ENCODE peak calls at places on chromosomes 4 and X, in seven cellular contexts. One of them, this sample, is unnamed.

GRCh38 chr4:48665555-48666186 is 114.4 kb downstream of the FRYL start:
- DNase-seq in vagina: no peak
- DNase-seq in stimulated activated CD4-positive, alpha-beta T cell treated with anti-CD3 and anti-CD28 coated beads, Interleukin-15, amount 100 ng/mL, for 1 hour: no peak
- DNase-seq in A673: no peak
- DNase-seq in fibroblast of mammary gland: peak
- DNase-seq in activated CD4-positive, alpha-beta T cell treated with anti-CD3 and anti-CD28 coated beads for 24 hours: no peak
- DNase-seq in sciatic nerve: no peak
- DNase-seq in this sample: no peak

GRCh38 chr4:189940178-189941004 is at the start of gene FRG1:
- DNase-seq in vagina: peak
- DNase-seq in stimulated activated CD4-positive, alpha-beta T cell treated with anti-CD3 and anti-CD28 coated beads, Interleukin-15, amount 100 ng/mL, for 1 hour: peak
- DNase-seq in A673: peak
- DNase-seq in fibroblast of mammary gland: peak
- DNase-seq in activated CD4-positive, alpha-beta T cell treated with anti-CD3 and anti-CD28 coated beads for 24 hours: peak
- DNase-seq in sciatic nerve: peak
- DNase-seq in this sample: peak

GRCh38 chrX:99078301-99078700 is 1331.8 kb downstream of the PCDH19 start:
- DNase-seq in vagina: no peak
- DNase-seq in stimulated activated CD4-positive, alpha-beta T cell treated with anti-CD3 and anti-CD28 coated beads, Interleukin-15, amount 100 ng/mL, for 1 hour: no peak
- DNase-seq in A673: no peak
- DNase-seq in fibroblast of mammary gland: peak
- DNase-seq in activated CD4-positive, alpha-beta T cell treated with anti-CD3 and anti-CD28 coated beads for 24 hours: no peak
- DNase-seq in sciatic nerve: no peak
- DNase-seq in this sample: no peak

GRCh38 chrX:17020828-17021821 is 74.7 kb downstream of the REPS2 start:
- DNase-seq in vagina: no peak
- DNase-seq in stimulated activated CD4-positive, alpha-beta T cell treated with anti-CD3 and anti-CD28 coated beads, Interleukin-15, amount 100 ng/mL, for 1 hour: no peak
- DNase-seq in A673: no peak
- DNase-seq in fibroblast of mammary gland: peak
- DNase-seq in activated CD4-positive, alpha-beta T cell treated with anti-CD3 and anti-CD28 coated beads for 24 hours: no peak
- DNase-seq in sciatic nerve: no peak
- DNase-seq in this sample: no peak

GRCh38 chr4:80610845-80611244 is 275.3 kb downstream of the CFAP299 start:
- DNase-seq in vagina: no peak
- DNase-seq in stimulated activated CD4-positive, alpha-beta T cell treated with anti-CD3 and anti-CD28 coated beads, Interleukin-15, amount 100 ng/mL, for 1 hour: no peak
- DNase-seq in A673: no peak
- DNase-seq in fibroblast of mammary gland: peak
- DNase-seq in activated CD4-positive, alpha-beta T cell treated with anti-CD3 and anti-CD28 coated beads for 24 hours: no peak
- DNase-seq in sciatic nerve: no peak
- DNase-seq in this sample: no peak

GRCh38 chr4:147578057-147578476 is 39.1 kb upstream of the TMEM184C start:
- DNase-seq in vagina: no peak
- DNase-seq in stimulated activated CD4-positive, alpha-beta T cell treated with anti-CD3 and anti-CD28 coated beads, Interleukin-15, amount 100 ng/mL, for 1 hour: no peak
- DNase-seq in A673: no peak
- DNase-seq in fibroblast of mammary gland: peak
- DNase-seq in activated CD4-positive, alpha-beta T cell treated with anti-CD3 and anti-CD28 coated beads for 24 hours: no peak
- DNase-seq in sciatic nerve: no peak
- DNase-seq in this sample: no peak

GRCh38 chr4:126859314-126859713 is 773.4 kb upstream of the INTU start:
- DNase-seq in vagina: no peak
- DNase-seq in stimulated activated CD4-positive, alpha-beta T cell treated with anti-CD3 and anti-CD28 coated beads, Interleukin-15, amount 100 ng/mL, for 1 hour: no peak
- DNase-seq in A673: no peak
- DNase-seq in fibroblast of mammary gland: no peak
- DNase-seq in activated CD4-positive, alpha-beta T cell treated with anti-CD3 and anti-CD28 coated beads for 24 hours: no peak
- DNase-seq in sciatic nerve: no peak
- DNase-seq in this sample: no peak

GRCh38 chr4:53197760-53198150 is 168.1 kb downstream of the SCFD2 start:
- DNase-seq in vagina: no peak
- DNase-seq in stimulated activated CD4-positive, alpha-beta T cell treated with anti-CD3 and anti-CD28 coated beads, Interleukin-15, amount 100 ng/mL, for 1 hour: no peak
- DNase-seq in A673: no peak
- DNase-seq in fibroblast of mammary gland: no peak
- DNase-seq in activated CD4-positive, alpha-beta T cell treated with anti-CD3 and anti-CD28 coated beads for 24 hours: no peak
- DNase-seq in sciatic nerve: no peak
- DNase-seq in this sample: no peak

GRCh38 chr4:182093431-182093831 is 149.8 kb upstream of the TENM3 start:
- DNase-seq in vagina: no peak
- DNase-seq in stimulated activated CD4-positive, alpha-beta T cell treated with anti-CD3 and anti-CD28 coated beads, Interleukin-15, amount 100 ng/mL, for 1 hour: no peak
- DNase-seq in A673: peak
- DNase-seq in fibroblast of mammary gland: no peak
- DNase-seq in activated CD4-positive, alpha-beta T cell treated with anti-CD3 and anti-CD28 coated beads for 24 hours: no peak
- DNase-seq in sciatic nerve: no peak
- DNase-seq in this sample: no peak

GRCh38 chr4:2320746-2321145 is 58.8 kb upstream of the MXD4 start:
- DNase-seq in vagina: peak
- DNase-seq in stimulated activated CD4-positive, alpha-beta T cell treated with anti-CD3 and anti-CD28 coated beads, Interleukin-15, amount 100 ng/mL, for 1 hour: no peak
- DNase-seq in A673: no peak
- DNase-seq in fibroblast of mammary gland: no peak
- DNase-seq in activated CD4-positive, alpha-beta T cell treated with anti-CD3 and anti-CD28 coated beads for 24 hours: no peak
- DNase-seq in sciatic nerve: no peak
- DNase-seq in this sample: no peak

GRCh38 chrX:44946771-44947170 is 73.8 kb downstream of the KDM6A start:
- DNase-seq in vagina: no peak
- DNase-seq in stimulated activated CD4-positive, alpha-beta T cell treated with anti-CD3 and anti-CD28 coated beads, Interleukin-15, amount 100 ng/mL, for 1 hour: no peak
- DNase-seq in A673: peak
- DNase-seq in fibroblast of mammary gland: peak
- DNase-seq in activated CD4-positive, alpha-beta T cell treated with anti-CD3 and anti-CD28 coated beads for 24 hours: no peak
- DNase-seq in sciatic nerve: no peak
- DNase-seq in this sample: no peak

GRCh38 chrX:63350551-63350950 is 581 bp downstream of the SPIN4 start:
- DNase-seq in vagina: no peak
- DNase-seq in stimulated activated CD4-positive, alpha-beta T cell treated with anti-CD3 and anti-CD28 coated beads, Interleukin-15, amount 100 ng/mL, for 1 hour: no peak
- DNase-seq in A673: peak
- DNase-seq in fibroblast of mammary gland: peak
- DNase-seq in activated CD4-positive, alpha-beta T cell treated with anti-CD3 and anti-CD28 coated beads for 24 hours: no peak
- DNase-seq in sciatic nerve: no peak
- DNase-seq in this sample: no peak

GRCh38 chr4:25993564-25994185 is 79.7 kb downstream of the SMIM20 start:
- DNase-seq in vagina: no peak
- DNase-seq in stimulated activated CD4-positive, alpha-beta T cell treated with anti-CD3 and anti-CD28 coated beads, Interleukin-15, amount 100 ng/mL, for 1 hour: no peak
- DNase-seq in A673: peak
- DNase-seq in fibroblast of mammary gland: peak
- DNase-seq in activated CD4-positive, alpha-beta T cell treated with anti-CD3 and anti-CD28 coated beads for 24 hours: no peak
- DNase-seq in sciatic nerve: no peak
- DNase-seq in this sample: no peak

GRCh38 chrX:79138658-79139241 is 5.7 kb upstream of the GPR174 start:
- DNase-seq in vagina: no peak
- DNase-seq in stimulated activated CD4-positive, alpha-beta T cell treated with anti-CD3 and anti-CD28 coated beads, Interleukin-15, amount 100 ng/mL, for 1 hour: no peak
- DNase-seq in A673: no peak
- DNase-seq in fibroblast of mammary gland: no peak
- DNase-seq in activated CD4-positive, alpha-beta T cell treated with anti-CD3 and anti-CD28 coated beads for 24 hours: no peak
- DNase-seq in sciatic nerve: no peak
- DNase-seq in this sample: no peak

GRCh38 chr4:68895561-68896198 is 55.9 kb downstream of the UGT2A3 start:
- DNase-seq in vagina: no peak
- DNase-seq in stimulated activated CD4-positive, alpha-beta T cell treated with anti-CD3 and anti-CD28 coated beads, Interleukin-15, amount 100 ng/mL, for 1 hour: no peak
- DNase-seq in A673: no peak
- DNase-seq in fibroblast of mammary gland: no peak
- DNase-seq in activated CD4-positive, alpha-beta T cell treated with anti-CD3 and anti-CD28 coated beads for 24 hours: no peak
- DNase-seq in sciatic nerve: no peak
- DNase-seq in this sample: no peak

GRCh38 chr4:172865531-172866127 is 303.0 kb upstream of the GALNT7 start:
- DNase-seq in vagina: no peak
- DNase-seq in stimulated activated CD4-positive, alpha-beta T cell treated with anti-CD3 and anti-CD28 coated beads, Interleukin-15, amount 100 ng/mL, for 1 hour: no peak
- DNase-seq in A673: no peak
- DNase-seq in fibroblast of mammary gland: no peak
- DNase-seq in activated CD4-positive, alpha-beta T cell treated with anti-CD3 and anti-CD28 coated beads for 24 hours: no peak
- DNase-seq in sciatic nerve: no peak
- DNase-seq in this sample: no peak

GRCh38 chr4:78168029-78168428 is 110.9 kb downstream of the FRAS1 start:
- DNase-seq in vagina: no peak
- DNase-seq in stimulated activated CD4-positive, alpha-beta T cell treated with anti-CD3 and anti-CD28 coated beads, Interleukin-15, amount 100 ng/mL, for 1 hour: no peak
- DNase-seq in A673: no peak
- DNase-seq in fibroblast of mammary gland: no peak
- DNase-seq in activated CD4-positive, alpha-beta T cell treated with anti-CD3 and anti-CD28 coated beads for 24 hours: no peak
- DNase-seq in sciatic nerve: no peak
- DNase-seq in this sample: no peak

GRCh38 chr4:23775694-23776093 is 114.2 kb downstream of the PPARGC1A start:
- DNase-seq in vagina: no peak
- DNase-seq in stimulated activated CD4-positive, alpha-beta T cell treated with anti-CD3 and anti-CD28 coated beads, Interleukin-15, amount 100 ng/mL, for 1 hour: no peak
- DNase-seq in A673: no peak
- DNase-seq in fibroblast of mammary gland: no peak
- DNase-seq in activated CD4-positive, alpha-beta T cell treated with anti-CD3 and anti-CD28 coated beads for 24 hours: no peak
- DNase-seq in sciatic nerve: no peak
- DNase-seq in this sample: no peak

GRCh38 chrX:36978886-36979285 is 29.3 kb upstream of the FAM47C start:
- DNase-seq in vagina: no peak
- DNase-seq in stimulated activated CD4-positive, alpha-beta T cell treated with anti-CD3 and anti-CD28 coated beads, Interleukin-15, amount 100 ng/mL, for 1 hour: no peak
- DNase-seq in A673: no peak
- DNase-seq in fibroblast of mammary gland: peak
- DNase-seq in activated CD4-positive, alpha-beta T cell treated with anti-CD3 and anti-CD28 coated beads for 24 hours: no peak
- DNase-seq in sciatic nerve: no peak
- DNase-seq in this sample: no peak

GRCh38 chrX:40281341-40282005 is 183.7 kb upstream of the BCOR start:
- DNase-seq in vagina: no peak
- DNase-seq in stimulated activated CD4-positive, alpha-beta T cell treated with anti-CD3 and anti-CD28 coated beads, Interleukin-15, amount 100 ng/mL, for 1 hour: no peak
- DNase-seq in A673: peak
- DNase-seq in fibroblast of mammary gland: no peak
- DNase-seq in activated CD4-positive, alpha-beta T cell treated with anti-CD3 and anti-CD28 coated beads for 24 hours: no peak
- DNase-seq in sciatic nerve: no peak
- DNase-seq in this sample: no peak

GRCh38 chrX:111010151-111010550 is 85.8 kb upstream of the PAK3 start:
- DNase-seq in vagina: no peak
- DNase-seq in stimulated activated CD4-positive, alpha-beta T cell treated with anti-CD3 and anti-CD28 coated beads, Interleukin-15, amount 100 ng/mL, for 1 hour: no peak
- DNase-seq in A673: peak
- DNase-seq in fibroblast of mammary gland: no peak
- DNase-seq in activated CD4-positive, alpha-beta T cell treated with anti-CD3 and anti-CD28 coated beads for 24 hours: no peak
- DNase-seq in sciatic nerve: no peak
- DNase-seq in this sample: no peak

GRCh38 chrX:121308276-121308805 is 260.9 kb downstream of the GLUD2 start:
- DNase-seq in vagina: no peak
- DNase-seq in stimulated activated CD4-positive, alpha-beta T cell treated with anti-CD3 and anti-CD28 coated beads, Interleukin-15, amount 100 ng/mL, for 1 hour: peak
- DNase-seq in A673: peak
- DNase-seq in fibroblast of mammary gland: peak
- DNase-seq in activated CD4-positive, alpha-beta T cell treated with anti-CD3 and anti-CD28 coated beads for 24 hours: peak
- DNase-seq in sciatic nerve: no peak
- DNase-seq in this sample: peak

GRCh38 chrX:2484232-2484631 is 16.5 kb downstream of the DHRSX start:
- DNase-seq in vagina: no peak
- DNase-seq in stimulated activated CD4-positive, alpha-beta T cell treated with anti-CD3 and anti-CD28 coated beads, Interleukin-15, amount 100 ng/mL, for 1 hour: no peak
- DNase-seq in A673: no peak
- DNase-seq in fibroblast of mammary gland: peak
- DNase-seq in activated CD4-positive, alpha-beta T cell treated with anti-CD3 and anti-CD28 coated beads for 24 hours: no peak
- DNase-seq in sciatic nerve: no peak
- DNase-seq in this sample: no peak

GRCh38 chrX:103687696-103688191 is 1.2 kb upstream of the MORF4L2 start:
- DNase-seq in vagina: no peak
- DNase-seq in stimulated activated CD4-positive, alpha-beta T cell treated with anti-CD3 and anti-CD28 coated beads, Interleukin-15, amount 100 ng/mL, for 1 hour: peak
- DNase-seq in A673: peak
- DNase-seq in fibroblast of mammary gland: peak
- DNase-seq in activated CD4-positive, alpha-beta T cell treated with anti-CD3 and anti-CD28 coated beads for 24 hours: peak
- DNase-seq in sciatic nerve: peak
- DNase-seq in this sample: peak

GRCh38 chr4:56986192-56986591 is 7.5 kb downstream of the POLR2B start:
- DNase-seq in vagina: no peak
- DNase-seq in stimulated activated CD4-positive, alpha-beta T cell treated with anti-CD3 and anti-CD28 coated beads, Interleukin-15, amount 100 ng/mL, for 1 hour: no peak
- DNase-seq in A673: no peak
- DNase-seq in fibroblast of mammary gland: no peak
- DNase-seq in activated CD4-positive, alpha-beta T cell treated with anti-CD3 and anti-CD28 coated beads for 24 hours: no peak
- DNase-seq in sciatic nerve: no peak
- DNase-seq in this sample: no peak

This sample was measured in LNCaP clone FGC.